ENCODE peak calls at places on chromosomes 16 and 17, in ten cellular contexts. One of them, this sample, is unnamed.

GRCh38 chr16:3074860-3075545 is 9.6 kb downstream of the IL32 start:
- DNase-seq in A549: no peak
- DNase-seq in breast epithelium: no peak
- DNase-seq in uterus: no peak
- DNase-seq in transverse colon: peak; percentile 63
- DNase-seq in endothelial cell of umbilical vein: no peak
- DNase-seq in ovary: no peak
- DNase-seq in tibial nerve: no peak
- DNase-seq in sigmoid colon: no peak
- DNase-seq in heart left ventricle: no peak
- DNase-seq in this sample: no peak

GRCh38 chr16:29231231-29231630 is 175.3 kb downstream of the NPIPB11 start:
- DNase-seq in A549: no peak
- DNase-seq in sigmoid colon: peak; percentile 67
- DNase-seq in endothelial cell of umbilical vein: no peak
- DNase-seq in uterus: peak; percentile 45
- DNase-seq in ovary: no peak
- DNase-seq in tibial nerve: no peak
- DNase-seq in heart left ventricle: no peak
- DNase-seq in transverse colon: no peak
- DNase-seq in breast epithelium: peak; percentile 16
- DNase-seq in this sample: no peak

GRCh38 chr17:48997827-48998556 is 807 bp downstream of the IGF2BP1 start:
- DNase-seq in tibial nerve: no peak
- DNase-seq in ovary: no peak
- DNase-seq in uterus: no peak
- DNase-seq in endothelial cell of umbilical vein: peak; percentile 35
- DNase-seq in A549: no peak
- DNase-seq in sigmoid colon: no peak
- DNase-seq in transverse colon: no peak
- DNase-seq in heart left ventricle: no peak
- DNase-seq in breast epithelium: no peak
- DNase-seq in this sample: no peak

GRCh38 chr17:57782051-57782490 is 37.0 kb upstream of the CCDC182 start:
- DNase-seq in ovary: no peak
- DNase-seq in sigmoid colon: no peak
- DNase-seq in uterus: no peak
- DNase-seq in heart left ventricle: no peak
- DNase-seq in endothelial cell of umbilical vein: peak; percentile 18
- DNase-seq in tibial nerve: no peak
- DNase-seq in A549: no peak
- DNase-seq in transverse colon: no peak
- DNase-seq in breast epithelium: no peak
- DNase-seq in this sample: no peak

GRCh38 chr17:47981462-47981861 is 10.5 kb downstream of the CDK5RAP3 start:
- DNase-seq in uterus: no peak
- DNase-seq in A549: no peak
- DNase-seq in transverse colon: peak; percentile 22
- DNase-seq in breast epithelium: no peak
- DNase-seq in ovary: no peak
- DNase-seq in sigmoid colon: no peak
- DNase-seq in tibial nerve: no peak
- DNase-seq in endothelial cell of umbilical vein: no peak
- DNase-seq in heart left ventricle: no peak
- DNase-seq in this sample: no peak

GRCh38 chr16:4330277-4330882 is 14.5 kb downstream of the GLIS2 start:
- DNase-seq in heart left ventricle: peak; percentile 93
- DNase-seq in transverse colon: peak; percentile 83
- DNase-seq in ovary: peak; percentile 75
- DNase-seq in endothelial cell of umbilical vein: peak; percentile 58
- DNase-seq in tibial nerve: peak; percentile 74
- DNase-seq in sigmoid colon: peak; percentile 91
- DNase-seq in uterus: peak; percentile 79
- DNase-seq in A549: peak; percentile 72
- DNase-seq in breast epithelium: peak; percentile 74
- DNase-seq in this sample: peak; percentile 93

GRCh38 chr16:30185683-30186421 is 2.5 kb downstream of the CORO1A start:
- DNase-seq in ovary: no peak
- DNase-seq in heart left ventricle: peak; percentile 88
- DNase-seq in sigmoid colon: peak; percentile 74
- DNase-seq in endothelial cell of umbilical vein: no peak
- DNase-seq in A549: no peak
- DNase-seq in transverse colon: peak; percentile 73
- DNase-seq in breast epithelium: no peak
- DNase-seq in tibial nerve: no peak
- DNase-seq in uterus: peak; percentile 30
- DNase-seq in this sample: no peak

GRCh38 chr16:22813946-22814325 is at the start of gene HS3ST2:
- DNase-seq in transverse colon: peak; percentile 20
- DNase-seq in heart left ventricle: peak; percentile 70
- DNase-seq in ovary: no peak
- DNase-seq in A549: no peak
- DNase-seq in breast epithelium: no peak
- DNase-seq in endothelial cell of umbilical vein: no peak
- DNase-seq in sigmoid colon: peak; percentile 64
- DNase-seq in uterus: no peak
- DNase-seq in tibial nerve: no peak
- DNase-seq in this sample: no peak

GRCh38 chr17:14161419-14161818 is 75.2 kb downstream of the CDRT15 start:
- DNase-seq in heart left ventricle: no peak
- DNase-seq in tibial nerve: no peak
- DNase-seq in breast epithelium: no peak
- DNase-seq in uterus: no peak
- DNase-seq in A549: no peak
- DNase-seq in sigmoid colon: no peak
- DNase-seq in transverse colon: no peak
- DNase-seq in endothelial cell of umbilical vein: no peak
- DNase-seq in ovary: no peak
- DNase-seq in this sample: no peak

GRCh38 chr16:82182237-82183003 is 12.4 kb upstream of the MPHOSPH6 start:
- DNase-seq in tibial nerve: no peak
- DNase-seq in heart left ventricle: no peak
- DNase-seq in ovary: no peak
- DNase-seq in A549: no peak
- DNase-seq in uterus: no peak
- DNase-seq in sigmoid colon: no peak
- DNase-seq in transverse colon: no peak
- DNase-seq in breast epithelium: no peak
- DNase-seq in endothelial cell of umbilical vein: no peak
- DNase-seq in this sample: no peak

GRCh38 chr17:65562206-65562531 is 721 bp upstream of the AXIN2 start:
- DNase-seq in endothelial cell of umbilical vein: peak; percentile 8
- DNase-seq in ovary: no peak
- DNase-seq in A549: no peak
- DNase-seq in heart left ventricle: no peak
- DNase-seq in uterus: no peak
- DNase-seq in sigmoid colon: no peak
- DNase-seq in breast epithelium: no peak
- DNase-seq in tibial nerve: no peak
- DNase-seq in transverse colon: no peak
- DNase-seq in this sample: no peak
- TF ChIP-seq POLR2A in endothelial cell of umbilical vein: no peak
- TF ChIP-seq POLR2A in ovary: no peak
- TF ChIP-seq POLR2A in A549: no peak
- TF ChIP-seq POLR2A in heart left ventricle: no peak
- TF ChIP-seq POLR2A in uterus: no peak
- TF ChIP-seq POLR2A in sigmoid colon: no peak
- TF ChIP-seq POLR2A in breast epithelium: no peak
- TF ChIP-seq POLR2A in tibial nerve: no peak
- TF ChIP-seq POLR2A in transverse colon: no peak
- TF ChIP-seq POLR2A in this sample: no peak

DNA sequence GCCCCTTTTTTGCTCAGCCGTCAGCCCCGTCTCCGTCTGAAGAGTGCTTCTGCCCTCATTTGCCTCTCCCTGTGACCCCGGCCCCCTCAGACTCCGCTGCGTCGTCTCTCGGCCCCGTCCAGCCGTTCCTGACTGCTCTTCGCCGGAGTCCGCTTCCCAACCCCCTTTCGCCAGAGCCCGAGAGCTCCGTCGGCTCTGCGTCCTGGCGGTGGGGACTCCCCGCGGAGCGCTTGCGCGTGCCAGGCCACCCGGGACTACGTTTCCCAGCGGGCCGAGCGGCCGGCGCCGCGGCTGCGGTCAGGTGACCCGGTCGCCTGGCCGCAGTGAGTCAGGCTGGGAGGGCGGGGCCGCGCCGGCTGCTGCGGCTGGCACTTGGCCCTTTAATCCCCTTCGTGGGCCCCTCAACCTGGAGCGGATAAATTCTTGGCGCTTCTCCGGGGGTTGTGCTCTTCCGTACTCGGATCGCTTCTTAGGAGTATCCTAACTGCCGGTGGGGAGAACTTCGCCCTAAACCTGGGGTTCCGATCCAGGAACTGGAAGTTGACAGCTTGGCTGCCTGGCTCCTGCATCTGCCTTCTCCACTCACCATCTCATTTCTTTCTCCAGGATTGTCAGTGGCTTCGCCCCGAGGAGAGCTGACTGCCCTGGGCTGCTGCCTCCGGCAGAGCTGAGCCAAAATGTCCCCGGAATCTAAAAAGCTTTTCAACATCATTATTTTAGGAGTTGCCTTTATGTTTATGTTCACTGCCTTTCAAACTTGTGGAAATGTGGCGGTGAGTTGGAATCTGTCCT is at the start of gene MFSD11:
- DNase-seq in transverse colon: peak; percentile 93
- DNase-seq in tibial nerve: peak; percentile 77
- DNase-seq in A549: peak; percentile 93
- DNase-seq in breast epithelium: peak; percentile 88
- DNase-seq in heart left ventricle: peak; percentile 96
- DNase-seq in uterus: peak; percentile 94
- DNase-seq in sigmoid colon: peak; percentile 96
- DNase-seq in ovary: peak; percentile 93
- DNase-seq in endothelial cell of umbilical vein: peak; percentile 96
- DNase-seq in this sample: peak; percentile 91
- TF ChIP-seq POLR2A in transverse colon: peak; percentile 5
- TF ChIP-seq POLR2A in tibial nerve: peak; percentile 41
- TF ChIP-seq POLR2A in A549: peak; percentile 49
- TF ChIP-seq POLR2A in breast epithelium: no peak
- TF ChIP-seq POLR2A in heart left ventricle: peak; percentile 76
- TF ChIP-seq POLR2A in uterus: peak; percentile 49
- TF ChIP-seq POLR2A in sigmoid colon: peak; percentile 23
- TF ChIP-seq POLR2A in ovary: peak; percentile 48
- TF ChIP-seq POLR2A in endothelial cell of umbilical vein: peak; percentile 47
- TF ChIP-seq POLR2A in this sample: peak; percentile 54

DNA sequence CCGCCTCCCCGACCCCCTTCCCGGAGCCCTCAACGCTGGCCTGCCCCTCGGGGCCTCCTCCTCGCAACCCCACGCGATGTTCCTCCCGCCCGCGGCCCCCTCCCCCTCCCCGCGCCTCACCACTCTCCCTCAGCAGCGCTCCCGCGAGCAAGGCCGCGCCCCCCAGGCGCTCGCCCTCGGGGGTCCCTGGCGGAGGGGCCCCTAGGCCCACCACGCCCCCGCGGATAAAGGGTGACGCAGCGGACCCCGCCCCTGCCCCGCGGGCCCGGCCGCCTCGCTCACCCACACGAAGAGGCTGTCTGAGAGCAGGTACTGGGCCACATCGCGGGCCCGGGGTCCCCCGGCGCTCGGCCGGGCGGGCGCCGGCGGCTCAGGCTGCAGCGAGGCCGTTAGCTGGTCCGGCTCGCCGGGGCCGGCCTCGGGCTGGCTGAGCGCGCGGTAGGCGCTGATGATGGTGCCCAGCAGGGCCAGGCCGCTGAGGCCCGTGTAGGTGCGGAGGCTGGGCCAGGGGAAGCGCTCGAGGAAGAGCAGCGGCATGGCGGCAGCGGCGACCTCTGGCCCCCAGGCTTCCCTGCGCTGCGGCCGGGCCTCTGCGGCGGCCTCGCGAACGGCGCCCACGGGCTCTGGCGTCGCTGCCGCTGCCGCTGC is 430 bp downstream of the AMFR start:
- DNase-seq in endothelial cell of umbilical vein: peak; percentile 40
- DNase-seq in ovary: peak; percentile 59
- DNase-seq in tibial nerve: no peak
- DNase-seq in transverse colon: peak; percentile 39
- DNase-seq in uterus: peak; percentile 46
- DNase-seq in heart left ventricle: peak; percentile 70
- DNase-seq in sigmoid colon: peak; percentile 74
- DNase-seq in A549: no peak
- DNase-seq in breast epithelium: no peak
- DNase-seq in this sample: peak; percentile 14
- TF ChIP-seq POLR2A in endothelial cell of umbilical vein: no peak
- TF ChIP-seq POLR2A in ovary: peak; percentile 16
- TF ChIP-seq POLR2A in tibial nerve: no peak
- TF ChIP-seq POLR2A in transverse colon: no peak
- TF ChIP-seq POLR2A in uterus: no peak
- TF ChIP-seq POLR2A in heart left ventricle: no peak
- TF ChIP-seq POLR2A in sigmoid colon: no peak
- TF ChIP-seq POLR2A in A549: no peak
- TF ChIP-seq POLR2A in breast epithelium: no peak
- TF ChIP-seq POLR2A in this sample: no peak

DNA sequence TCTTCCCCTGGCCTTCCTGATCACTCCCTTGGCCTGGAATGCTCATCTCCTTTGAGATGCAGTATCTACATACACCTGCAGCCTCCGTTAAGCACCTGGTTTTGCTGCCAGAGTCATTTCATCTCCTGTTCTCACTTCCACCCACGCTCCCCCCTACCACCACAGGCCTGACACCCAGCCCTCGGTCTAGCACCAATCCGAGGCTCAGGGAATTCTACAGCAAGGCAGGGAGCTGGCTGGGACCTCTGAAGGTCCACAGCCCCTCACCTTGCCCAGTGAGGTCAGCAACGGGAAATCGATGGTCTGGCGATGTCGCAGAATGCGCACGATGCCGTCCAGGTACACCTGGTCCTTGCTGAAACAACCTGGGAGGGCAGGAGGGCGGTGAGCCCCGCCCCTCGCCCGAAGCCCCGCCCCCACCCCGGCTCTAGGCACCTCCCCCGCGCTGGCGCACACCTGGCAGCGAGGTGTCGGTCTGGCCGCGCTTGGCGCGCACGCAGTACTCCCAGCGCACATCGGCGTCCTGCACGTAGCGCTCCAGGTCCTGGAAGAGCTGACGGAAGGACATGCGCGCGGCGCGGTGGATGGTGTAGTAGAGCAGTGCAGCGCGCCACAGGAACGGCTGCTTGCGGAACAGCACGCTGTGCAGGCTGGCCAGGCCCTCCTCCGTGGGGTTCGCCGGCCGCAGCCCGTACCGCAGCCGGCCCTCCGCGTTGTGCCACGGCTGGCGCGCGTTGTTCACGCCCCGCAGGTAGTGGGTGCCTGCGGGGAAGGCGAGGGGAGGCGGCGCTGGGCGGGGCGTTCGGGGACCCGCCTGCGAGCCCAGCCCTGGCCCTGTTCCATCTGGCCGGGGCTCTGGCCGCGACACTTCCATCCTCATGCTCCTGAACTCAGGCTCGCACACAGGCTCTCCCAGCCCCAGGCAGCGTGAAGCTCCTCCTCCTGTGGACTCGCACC is 5.7 kb downstream of the MATCAP1 start:
- DNase-seq in heart left ventricle: no peak
- DNase-seq in transverse colon: peak; percentile 87
- DNase-seq in sigmoid colon: peak; percentile 83
- DNase-seq in ovary: no peak
- DNase-seq in A549: peak; percentile 76
- DNase-seq in endothelial cell of umbilical vein: peak; percentile 42
- DNase-seq in tibial nerve: no peak
- DNase-seq in breast epithelium: peak; percentile 82
- DNase-seq in uterus: peak; percentile 54
- DNase-seq in this sample: no peak
- TF ChIP-seq POLR2A in heart left ventricle: no peak
- TF ChIP-seq POLR2A in transverse colon: peak; percentile 67
- TF ChIP-seq POLR2A in sigmoid colon: no peak
- TF ChIP-seq POLR2A in ovary: no peak
- TF ChIP-seq POLR2A in A549: no peak
- TF ChIP-seq POLR2A in endothelial cell of umbilical vein: no peak
- TF ChIP-seq POLR2A in tibial nerve: no peak
- TF ChIP-seq POLR2A in breast epithelium: no peak
- TF ChIP-seq POLR2A in uterus: no peak
- TF ChIP-seq POLR2A in this sample: peak; percentile 22